ENCODE peak calls at places on chromosomes 12 and 14, in ten cellular contexts. W, S, X, U, E, H, I, O, J and C are unnamed samples.

GRCh38 chr14:99320105-99320572 is 48.1 kb upstream of the BCL11B start:
- DNase-seq in W (peak), S (peak), X (no peak), U (no peak), E (peak), H (peak), I (peak), O (peak), J (peak), C (peak)

GRCh38 chr14:71629250-71629649 is 303.0 kb upstream of the RGS6 start:
- DNase-seq in W (no peak), S (no peak), X (no peak), U (no peak), E (no peak), H (no peak), I (no peak), O (no peak), J (no peak), C (no peak)

GRCh38 chr12:69534389-69534822 is 50.9 kb upstream of the CCT2 start:
- DNase-seq in W (peak), S (peak), X (peak), U (peak), E (no peak), H (peak), I (peak), O (peak), J (no peak), C (peak)

GRCh38 chr14:68807148-68807600 is 14.3 kb upstream of the ZFP36L1 start:
- DNase-seq in W (no peak), S (peak), X (peak), U (peak), E (peak), H (peak), I (no peak), O (peak), J (peak), C (no peak)

GRCh38 chr14:52327374-52328226 is 13.5 kb downstream of the PTGER2 start:
- DNase-seq in W (no peak), S (no peak), X (no peak), U (no peak), E (no peak), H (peak), I (peak), O (no peak), J (no peak), C (no peak)

GRCh38 chr12:85157023-85157626 is 121.0 kb downstream of the LRRIQ1 start:
- DNase-seq in W (no peak), S (peak), X (no peak), U (no peak), E (no peak), H (no peak), I (no peak), O (no peak), J (no peak), C (no peak)

GRCh38 chr14:99654235-99655000 is 9.5 kb downstream of the HHIPL1 start:
- DNase-seq in W (no peak), S (peak), X (peak), U (peak), E (peak), H (peak), I (no peak), O (peak), J (no peak), C (peak)

GRCh38 chr12:5204271-5204670 is 160.6 kb downstream of the KCNA5 start:
- DNase-seq in W (no peak), S (no peak), X (no peak), U (no peak), E (no peak), H (no peak), I (no peak), O (no peak), J (no peak), C (no peak)

GRCh38 chr12:107238276-107238675 is 144.9 kb upstream of the CRY1 start:
- DNase-seq in W (no peak), S (no peak), X (no peak), U (no peak), E (no peak), H (no peak), I (peak), O (no peak), J (no peak), C (no peak)

GRCh38 chr14:54976316-54976715 is 50.6 kb downstream of the WDHD1 start:
- DNase-seq in W (no peak), S (no peak), X (no peak), U (no peak), E (no peak), H (peak), I (peak), O (no peak), J (no peak), C (no peak)

GRCh38 chr14:37091651-37092050 is 80.8 kb downstream of the SLC25A21 start:
- DNase-seq in W (no peak), S (no peak), X (no peak), U (no peak), E (no peak), H (no peak), I (no peak), O (no peak), J (no peak), C (no peak)

GRCh38 chr12:106282457-106283097 is 20.0 kb upstream of the TCP11L2 start:
- DNase-seq in W (peak), S (peak), X (no peak), U (no peak), E (peak), H (peak), I (peak), O (peak), J (no peak), C (peak)

DNA sequence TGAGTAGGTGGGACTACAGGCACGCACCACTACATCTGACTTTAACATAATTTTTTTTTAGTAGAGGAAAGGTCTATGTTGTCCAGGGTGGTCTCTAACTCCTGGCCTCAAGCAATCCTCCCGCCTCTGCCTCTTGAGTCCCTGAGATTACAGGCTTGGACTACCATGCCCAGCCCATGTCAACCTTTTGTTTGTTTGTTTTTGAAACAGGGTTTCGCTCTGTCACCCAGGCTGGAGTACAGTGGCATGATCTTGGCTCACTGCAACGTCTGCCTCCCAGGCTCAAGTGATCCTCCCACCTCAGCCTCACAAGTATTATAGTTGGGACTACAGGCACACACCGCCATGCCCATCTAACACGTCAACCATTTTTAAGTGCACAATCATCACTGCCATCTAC is 29.2 kb downstream of the PITPNM2 start:
- DNase-seq in W (no peak), S (no peak), X (no peak), U (no peak), E (no peak), H (no peak), I (no peak), O (no peak), J (no peak), C (no peak)
- H3K27ac ChIP-seq in W (no peak), S (no peak), X (no peak), U (no peak), E (peak), H (no peak), I (no peak), O (no peak), J (no peak), C (no peak)

GRCh38 chr12:115398311-115398781 is 714.4 kb upstream of the TBX3 start:
- DNase-seq in W (no peak), S (peak), X (no peak), U (no peak), E (no peak), H (peak), I (peak), O (no peak), J (no peak), C (peak)
- TF ChIP-seq CTCF in W (peak), S (peak), X (no peak), U (no peak), E (no peak), H (no peak), I (peak), O (no peak), J (peak), C (no peak)

DNA sequence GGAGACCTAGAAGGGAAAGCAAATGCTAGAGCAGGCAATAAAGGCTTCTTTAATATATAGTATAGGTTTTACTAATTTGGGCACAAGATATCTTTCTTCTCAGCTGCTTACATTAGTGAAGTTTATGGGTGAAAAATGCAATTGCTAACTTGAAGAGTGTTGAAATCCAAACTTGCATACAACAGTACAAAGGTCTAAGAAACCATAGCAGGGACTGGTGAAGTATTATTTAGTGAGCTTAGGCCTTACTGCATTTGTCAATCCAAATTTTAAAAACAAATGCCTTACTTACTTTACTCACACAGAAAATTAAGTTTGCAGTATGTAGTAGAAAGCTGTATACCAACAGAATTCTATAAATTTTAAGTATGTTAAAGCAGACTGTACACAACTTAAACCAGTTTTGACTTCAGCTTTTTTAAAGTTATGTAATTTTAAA is 1.4 kb upstream of the AP4S1 start:
- DNase-seq in W (no peak), S (no peak), X (no peak), U (no peak), E (no peak), H (peak), I (no peak), O (no peak), J (no peak), C (no peak)
- H3K4me3 ChIP-seq in W (peak), S (peak), X (peak), U (peak), E (peak), H (peak), I (peak), O (peak), J (no peak), C (peak)

GRCh38 chr12:59850268-59850667 is 254.4 kb downstream of the SLC16A7 start:
- DNase-seq in W (no peak), S (no peak), X (no peak), U (no peak), E (no peak), H (no peak), I (no peak), O (no peak), J (no peak), C (no peak)

GRCh38 chr12:59844775-59845174 is 248.9 kb downstream of the SLC16A7 start:
- DNase-seq in W (no peak), S (no peak), X (no peak), U (no peak), E (no peak), H (no peak), I (peak), O (no peak), J (no peak), C (no peak)

GRCh38 chr12:59843260-59843843 is 247.5 kb downstream of the SLC16A7 start:
- DNase-seq in W (no peak), S (no peak), X (no peak), U (no peak), E (no peak), H (no peak), I (peak), O (no peak), J (no peak), C (no peak)

DNA sequence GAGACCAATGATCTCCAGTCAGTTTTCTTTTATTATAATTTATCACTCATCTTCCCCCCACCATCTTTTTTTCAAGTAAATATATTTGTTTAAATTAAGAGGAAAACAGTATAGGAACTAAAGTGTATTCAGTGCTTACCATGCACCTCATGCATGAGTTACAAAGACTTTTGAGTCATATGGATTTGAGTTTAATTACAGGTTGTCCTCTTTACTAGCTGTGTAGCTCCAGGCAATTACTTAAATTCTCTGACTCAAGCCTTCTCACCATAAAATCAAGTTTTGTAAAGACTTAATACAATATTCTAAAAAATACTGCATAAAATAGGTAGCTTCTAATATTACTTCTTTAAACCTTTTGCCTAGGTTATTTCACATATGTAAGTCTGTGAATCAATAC is 251.3 kb downstream of the SLC16A7 start:
- DNase-seq in W (no peak), S (no peak), X (no peak), U (no peak), E (no peak), H (no peak), I (peak), O (no peak), J (no peak), C (no peak)
- H3K27ac ChIP-seq in W (no peak), S (no peak), X (no peak), U (no peak), E (no peak), H (no peak), I (peak), O (no peak), J (no peak), C (no peak)

GRCh38 chr14:58297762-58298476 is 436 bp upstream of the ARID4A start:
- DNase-seq in W (peak), S (peak), X (peak), U (peak), E (peak), H (peak), I (peak), O (peak), J (peak), C (peak)
- TF ChIP-seq CTCF in W (no peak), S (no peak), X (no peak), U (no peak), E (no peak), H (no peak), I (peak), O (no peak), J (peak), C (no peak)

DNA sequence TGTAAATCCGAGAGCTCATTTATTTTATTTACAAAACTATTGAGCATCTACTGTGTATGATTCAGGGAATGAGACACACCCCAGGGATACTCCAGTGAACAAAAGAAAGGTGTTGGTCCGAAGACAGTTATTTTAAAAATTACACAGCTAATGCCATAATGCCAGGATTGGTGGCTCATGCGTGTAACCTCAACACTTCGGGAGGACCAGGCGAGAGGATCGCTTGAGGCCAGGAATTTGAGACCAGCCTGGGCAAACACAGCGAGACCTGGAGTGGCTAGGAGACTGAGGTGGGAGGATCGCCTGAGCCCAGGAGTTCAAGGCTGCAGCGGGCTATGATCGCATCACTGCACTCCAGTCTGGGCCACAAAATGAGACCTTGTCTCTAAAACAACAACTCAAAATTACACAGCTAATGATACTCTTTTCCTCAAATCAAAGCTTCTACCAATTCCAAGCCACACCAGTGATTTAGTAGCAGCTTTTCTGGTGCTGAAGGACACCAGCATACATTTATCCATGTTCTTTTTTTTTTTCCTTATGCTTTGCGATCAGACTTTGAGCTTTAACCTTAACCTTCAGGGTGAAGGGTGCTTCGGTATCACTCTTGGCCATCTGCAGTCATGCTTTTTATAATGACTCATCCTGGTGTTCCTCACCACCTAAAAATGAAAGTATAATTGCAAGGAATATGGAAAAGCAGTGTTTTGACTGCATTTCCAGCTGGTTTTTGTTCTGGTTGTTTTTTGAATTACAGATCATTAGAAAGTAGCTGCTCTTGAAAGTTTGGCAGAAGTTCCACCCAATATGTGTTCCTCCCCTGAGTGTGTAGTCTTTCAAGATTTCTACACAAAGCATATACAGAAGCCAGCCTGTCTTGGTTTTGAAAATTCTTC is 1.1 kb upstream of the SLC41A2 start:
- DNase-seq in W (no peak), S (no peak), X (no peak), U (peak), E (no peak), H (peak), I (peak), O (peak), J (no peak), C (peak)
- H3K4me3 ChIP-seq in W (peak), S (peak), X (peak), U (peak), E (peak), H (peak), I (peak), O (peak), J (no peak), C (peak)

GRCh38 chr14:33934043-33934750 is 16.7 kb downstream of the EGLN3 start:
- DNase-seq in W (no peak), S (no peak), X (no peak), U (no peak), E (no peak), H (no peak), I (peak), O (no peak), J (no peak), C (no peak)

GRCh38 chr14:33938131-33938949 is 12.5 kb downstream of the EGLN3 start:
- DNase-seq in W (peak), S (peak), X (peak), U (peak), E (peak), H (no peak), I (peak), O (peak), J (peak), C (peak)

GRCh38 chr14:33933386-33933934 is 17.4 kb downstream of the EGLN3 start:
- DNase-seq in W (no peak), S (no peak), X (no peak), U (no peak), E (no peak), H (no peak), I (no peak), O (no peak), J (no peak), C (no peak)

GRCh38 chr14:33934938-33935337 is 15.9 kb downstream of the EGLN3 start:
- DNase-seq in W (no peak), S (no peak), X (no peak), U (no peak), E (no peak), H (no peak), I (no peak), O (no peak), J (no peak), C (no peak)

GRCh38 chr14:33936391-33936790 is 14.5 kb downstream of the EGLN3 start:
- DNase-seq in W (no peak), S (no peak), X (no peak), U (no peak), E (no peak), H (no peak), I (no peak), O (no peak), J (no peak), C (no peak)
- H3K27ac ChIP-seq in W (no peak), S (no peak), X (peak), U (no peak), E (no peak), H (no peak), I (no peak), O (no peak), J (peak), C (no peak)

GRCh38 chr12:89701606-89702206 is 6.9 kb downstream of the ATP2B1 start:
- DNase-seq in W (no peak), S (peak), X (no peak), U (no peak), E (no peak), H (no peak), I (no peak), O (no peak), J (no peak), C (no peak)
- TF ChIP-seq CTCF in W (no peak), S (no peak), X (no peak), U (no peak), E (no peak), H (no peak), I (peak), O (no peak), J (no peak), C (peak)

GRCh38 chr12:124564232-124564958 is 3.0 kb downstream of the NCOR2 start:
- DNase-seq in W (no peak), S (no peak), X (no peak), U (no peak), E (no peak), H (no peak), I (no peak), O (no peak), J (no peak), C (no peak)

GRCh38 chr12:124566181-124567034 is 1.0 kb downstream of the NCOR2 start:
- DNase-seq in W (peak), S (peak), X (peak), U (peak), E (peak), H (peak), I (peak), O (peak), J (peak), C (peak)

GRCh38 chr12:124565656-124566180 is 1.7 kb downstream of the NCOR2 start:
- DNase-seq in W (no peak), S (no peak), X (no peak), U (peak), E (no peak), H (no peak), I (peak), O (no peak), J (no peak), C (no peak)

GRCh38 chr12:124563809-124564208 is 3.6 kb downstream of the NCOR2 start:
- DNase-seq in W (no peak), S (no peak), X (no peak), U (no peak), E (no peak), H (no peak), I (no peak), O (no peak), J (no peak), C (no peak)

GRCh38 chr12:124565071-124565491 is 2.3 kb downstream of the NCOR2 start:
- DNase-seq in W (no peak), S (no peak), X (no peak), U (no peak), E (no peak), H (no peak), I (no peak), O (peak), J (no peak), C (no peak)
- H3K4me3 ChIP-seq in W (no peak), S (peak), X (peak), U (peak), E (peak), H (no peak), I (peak), O (no peak), J (no peak), C (peak)

GRCh38 chr12:55995366-55995765 is 1.7 kb upstream of the SUOX start:
- DNase-seq in W (no peak), S (no peak), X (no peak), U (no peak), E (no peak), H (no peak), I (no peak), O (no peak), J (no peak), C (no peak)

GRCh38 chr12:55993454-55993853 is 3.6 kb upstream of the SUOX start:
- DNase-seq in W (no peak), S (no peak), X (no peak), U (no peak), E (no peak), H (no peak), I (no peak), O (no peak), J (no peak), C (no peak)

GRCh38 chr12:55996715-55997534 is at the start of gene SUOX:
- DNase-seq in W (peak), S (peak), X (peak), U (peak), E (peak), H (peak), I (peak), O (peak), J (peak), C (peak)

GRCh38 chr12:55997535-55997859 is 421 bp downstream of the SUOX start:
- DNase-seq in W (no peak), S (no peak), X (no peak), U (no peak), E (no peak), H (no peak), I (peak), O (no peak), J (no peak), C (no peak)

GRCh38 chr12:55996201-55996714 is 818 bp upstream of the SUOX start:
- DNase-seq in W (no peak), S (peak), X (peak), U (peak), E (peak), H (peak), I (peak), O (peak), J (no peak), C (peak)
- H3K27ac ChIP-seq in W (peak), S (peak), X (peak), U (no peak), E (peak), H (peak), I (no peak), O (peak), J (peak), C (peak)